ENCODE peak calls at places on chromosome 11, in eight cellular contexts. One of them, this sample, is unnamed.

GRCh38 chr11:14625804-14626203 is 17.8 kb upstream of the PDE3B start:
- DNase-seq in aorta: no peak
- DNase-seq in heart right ventricle: no peak
- DNase-seq in lower lobe of right lung: no peak
- DNase-seq in breast epithelium: no peak
- DNase-seq in ovary: no peak
- DNase-seq in K562: no peak
- DNase-seq in IMR-90: no peak
- DNase-seq in this sample: no peak

GRCh38 chr11:45233121-45233803 is 52.9 kb downstream of the SYT13 start:
- DNase-seq in heart right ventricle: peak; percentile 66
- DNase-seq in lower lobe of right lung: peak; percentile 74
- DNase-seq in IMR-90: peak; percentile 37
- DNase-seq in K562: peak; percentile 85
- DNase-seq in breast epithelium: no peak
- DNase-seq in ovary: peak; percentile 83
- DNase-seq in aorta: peak; percentile 87
- DNase-seq in this sample: peak; percentile 88

GRCh38 chr11:27296406-27296994 is 66.5 kb downstream of the CCDC34 start:
- DNase-seq in lower lobe of right lung: no peak
- DNase-seq in aorta: no peak
- DNase-seq in ovary: no peak
- DNase-seq in heart right ventricle: no peak
- DNase-seq in K562: peak; percentile 22
- DNase-seq in IMR-90: peak; percentile 70
- DNase-seq in breast epithelium: no peak
- DNase-seq in this sample: no peak

GRCh38 chr11:75474240-75474639 is 41.2 kb upstream of the KLHL35 start:
- DNase-seq in lower lobe of right lung: no peak
- DNase-seq in heart right ventricle: no peak
- DNase-seq in IMR-90: peak; percentile 20
- DNase-seq in aorta: no peak
- DNase-seq in breast epithelium: no peak
- DNase-seq in ovary: no peak
- DNase-seq in K562: no peak
- DNase-seq in this sample: no peak

GRCh38 chr11:117328414-117329010 is 858 bp downstream of the CEP164 start:
- DNase-seq in K562: peak; percentile 23
- DNase-seq in breast epithelium: no peak
- DNase-seq in lower lobe of right lung: no peak
- DNase-seq in heart right ventricle: peak; percentile 45
- DNase-seq in aorta: no peak
- DNase-seq in ovary: peak; percentile 51
- DNase-seq in IMR-90: peak; percentile 58
- DNase-seq in this sample: peak; percentile 53

GRCh38 chr11:74157169-74157568 is 13.6 kb downstream of the C2CD3 start:
- DNase-seq in K562: no peak
- DNase-seq in lower lobe of right lung: no peak
- DNase-seq in aorta: no peak
- DNase-seq in breast epithelium: no peak
- DNase-seq in IMR-90: peak; percentile 55
- DNase-seq in ovary: no peak
- DNase-seq in heart right ventricle: no peak
- DNase-seq in this sample: no peak

GRCh38 chr11:86202013-86202336 is 42.6 kb upstream of the EED start:
- DNase-seq in ovary: no peak
- DNase-seq in IMR-90: no peak
- DNase-seq in lower lobe of right lung: no peak
- DNase-seq in K562: no peak
- DNase-seq in heart right ventricle: no peak
- DNase-seq in aorta: no peak
- DNase-seq in breast epithelium: no peak
- DNase-seq in this sample: no peak

GRCh38 chr11:63939351-63939920 is 634 bp downstream of the NAA40 start:
- DNase-seq in K562: no peak
- DNase-seq in lower lobe of right lung: no peak
- DNase-seq in ovary: peak; percentile 44
- DNase-seq in heart right ventricle: no peak
- DNase-seq in aorta: no peak
- DNase-seq in IMR-90: no peak
- DNase-seq in breast epithelium: no peak
- DNase-seq in this sample: peak; percentile 49

DNA sequence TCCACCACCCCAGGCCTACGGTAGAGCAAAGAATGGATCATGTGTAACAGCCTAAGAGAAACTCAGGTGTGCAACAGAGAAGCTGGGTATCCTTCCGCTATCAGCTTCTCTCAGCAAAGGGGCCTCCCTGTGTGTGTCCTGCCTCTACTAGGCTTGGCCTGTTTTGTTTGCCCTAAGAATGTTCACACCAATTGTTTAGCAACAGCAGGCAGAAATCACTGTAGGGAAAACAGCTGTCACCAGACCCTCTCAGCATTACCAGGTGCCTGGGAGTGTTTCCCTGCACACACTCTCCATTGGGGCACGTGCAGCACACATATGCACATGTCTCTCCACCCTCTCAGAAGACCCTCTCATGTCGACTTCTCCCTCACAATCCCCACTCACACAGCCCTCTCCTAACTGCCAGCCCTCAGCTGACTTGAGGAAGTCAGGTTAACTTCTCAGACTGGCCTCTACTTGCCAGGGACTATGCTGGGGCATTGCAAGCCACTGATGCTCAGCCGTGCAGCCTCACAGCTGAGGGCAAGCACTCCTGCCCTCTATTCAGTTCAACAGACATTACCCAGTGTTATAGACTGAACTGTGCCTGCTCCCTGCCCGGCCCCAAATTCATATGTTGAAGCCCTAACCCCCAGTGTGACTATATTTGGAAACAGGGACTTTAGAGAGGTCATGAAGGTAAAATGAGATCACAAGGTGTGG is 97.6 kb downstream of the TRIM29 start:
- DNase-seq in IMR-90: no peak
- DNase-seq in aorta: no peak
- DNase-seq in lower lobe of right lung: no peak
- DNase-seq in breast epithelium: no peak
- DNase-seq in K562: no peak
- DNase-seq in heart right ventricle: no peak
- DNase-seq in ovary: no peak
- DNase-seq in this sample: no peak
- H3K4me3 ChIP-seq in IMR-90: no peak overlapping the region
- H3K4me3 ChIP-seq in aorta: no peak overlapping the region
- H3K4me3 ChIP-seq in lower lobe of right lung: no peak overlapping the region
- H3K4me3 ChIP-seq in breast epithelium: no peak overlapping the region
- H3K4me3 ChIP-seq in K562: no peak overlapping the region
- H3K4me3 ChIP-seq in heart right ventricle: no peak overlapping the region
- H3K4me3 ChIP-seq in ovary: no peak overlapping the region
- H3K4me3 ChIP-seq in this sample: no peak overlapping the region

GRCh38 chr11:296976-297665 is 2.2 kb downstream of the IFITM5 start:
- DNase-seq in IMR-90: no peak
- DNase-seq in breast epithelium: no peak
- DNase-seq in K562: no peak
- DNase-seq in aorta: peak; percentile 71
- DNase-seq in ovary: no peak
- DNase-seq in lower lobe of right lung: no peak
- DNase-seq in heart right ventricle: no peak
- DNase-seq in this sample: peak; percentile 55

GRCh38 chr11:296206-296975 is 2.9 kb downstream of the IFITM5 start:
- DNase-seq in ovary: no peak
- DNase-seq in K562: no peak
- DNase-seq in IMR-90: no peak
- DNase-seq in breast epithelium: no peak
- DNase-seq in lower lobe of right lung: peak; percentile 42
- DNase-seq in heart right ventricle: no peak
- DNase-seq in aorta: peak; percentile 52
- DNase-seq in this sample: peak; percentile 52

GRCh38 chr11:293852-294661 is 5.1 kb downstream of the PGGHG start:
- DNase-seq in K562: no peak
- DNase-seq in ovary: no peak
- DNase-seq in lower lobe of right lung: no peak
- DNase-seq in breast epithelium: no peak
- DNase-seq in aorta: peak; percentile 72
- DNase-seq in IMR-90: no peak
- DNase-seq in heart right ventricle: no peak
- DNase-seq in this sample: peak; percentile 50

GRCh38 chr11:294795-295194 is 4.5 kb downstream of the IFITM5 start:
- DNase-seq in IMR-90: no peak
- DNase-seq in breast epithelium: no peak
- DNase-seq in K562: no peak
- DNase-seq in lower lobe of right lung: no peak
- DNase-seq in heart right ventricle: no peak
- DNase-seq in aorta: peak; percentile 74
- DNase-seq in ovary: no peak
- DNase-seq in this sample: no peak

DNA sequence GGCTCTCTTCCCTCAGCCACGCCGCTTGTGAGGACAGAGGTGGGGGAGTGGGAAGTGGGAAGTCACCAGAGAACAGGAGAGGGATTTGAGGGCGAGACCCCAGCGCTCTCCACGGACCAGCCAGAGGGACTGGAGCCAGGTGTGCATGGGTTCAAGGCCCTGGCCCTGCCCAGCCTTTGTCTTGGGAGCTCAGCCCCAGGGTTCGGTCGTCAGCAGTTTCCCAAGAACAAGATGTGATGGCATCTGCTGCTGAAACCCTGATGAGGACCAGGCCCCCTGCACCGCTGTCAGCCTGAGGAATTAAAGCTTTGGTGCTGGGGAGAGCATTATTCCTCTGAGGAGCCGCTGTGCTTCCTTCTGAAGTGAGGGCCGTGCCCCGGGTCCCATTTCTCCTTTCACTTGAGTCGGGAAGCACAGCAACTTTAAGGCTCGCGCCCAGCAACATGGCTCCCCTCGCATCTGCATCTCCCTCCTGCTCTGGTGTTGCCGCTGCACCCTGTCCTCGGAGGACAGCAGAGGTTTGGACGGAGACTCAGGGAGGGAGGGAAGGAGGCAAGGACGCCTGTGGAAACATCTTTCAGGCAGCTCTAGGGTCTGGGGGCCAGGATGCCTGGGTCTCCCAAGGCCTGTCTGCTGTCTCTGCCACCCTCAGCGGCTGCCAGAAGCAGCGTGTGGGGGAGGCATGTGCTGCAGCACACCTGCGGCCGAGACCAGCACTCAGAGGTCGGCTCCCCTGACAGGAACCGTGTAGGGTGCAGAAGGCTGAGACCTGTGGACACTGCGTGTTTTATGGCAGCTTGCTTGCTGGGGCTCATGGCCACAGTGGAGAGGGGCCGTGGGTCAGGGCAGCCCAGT is 3.7 kb downstream of the IFITM5 start:
- DNase-seq in heart right ventricle: no peak
- DNase-seq in lower lobe of right lung: peak; percentile 43
- DNase-seq in IMR-90: no peak
- DNase-seq in ovary: no peak
- DNase-seq in breast epithelium: no peak
- DNase-seq in aorta: peak; percentile 62
- DNase-seq in K562: no peak
- DNase-seq in this sample: peak; percentile 47
- H3K4me1 ChIP-seq in heart right ventricle: peaks cover 9% of the 10 kb centered on the region
- H3K4me1 ChIP-seq in lower lobe of right lung: peaks cover 13% of the 10 kb centered on the region
- H3K4me1 ChIP-seq in IMR-90: no peaks in the 10 kb centered on the region
- H3K4me1 ChIP-seq in ovary: no peaks in the 10 kb centered on the region
- H3K4me1 ChIP-seq in breast epithelium: no peaks in the 10 kb centered on the region
- H3K4me1 ChIP-seq in aorta: no peaks in the 10 kb centered on the region
- H3K4me1 ChIP-seq in K562: peaks cover 19% of the 10 kb centered on the region
- H3K4me1 ChIP-seq in this sample: no peaks in the 10 kb centered on the region

GRCh38 chr11:132944557-132944920 is 587.8 kb downstream of the OPCML start:
- DNase-seq in lower lobe of right lung: no peak
- DNase-seq in IMR-90: no peak
- DNase-seq in ovary: no peak
- DNase-seq in aorta: no peak
- DNase-seq in K562: no peak
- DNase-seq in heart right ventricle: no peak
- DNase-seq in breast epithelium: no peak
- DNase-seq in this sample: no peak

GRCh38 chr11:132943737-132944556 is 588.4 kb downstream of the OPCML start:
- DNase-seq in heart right ventricle: no peak
- DNase-seq in K562: no peak
- DNase-seq in breast epithelium: no peak
- DNase-seq in lower lobe of right lung: no peak
- DNase-seq in aorta: no peak
- DNase-seq in IMR-90: no peak
- DNase-seq in ovary: no peak
- DNase-seq in this sample: no peak

GRCh38 chr11:132942611-132943324 is 589.5 kb downstream of the OPCML start:
- DNase-seq in K562: no peak
- DNase-seq in aorta: no peak
- DNase-seq in IMR-90: no peak
- DNase-seq in ovary: no peak
- DNase-seq in breast epithelium: no peak
- DNase-seq in lower lobe of right lung: no peak
- DNase-seq in heart right ventricle: no peak
- DNase-seq in this sample: no peak

GRCh38 chr11:132941761-132942160 is 590.5 kb downstream of the OPCML start:
- DNase-seq in ovary: no peak
- DNase-seq in K562: no peak
- DNase-seq in aorta: no peak
- DNase-seq in breast epithelium: no peak
- DNase-seq in heart right ventricle: no peak
- DNase-seq in lower lobe of right lung: no peak
- DNase-seq in IMR-90: no peak
- DNase-seq in this sample: no peak

DNA sequence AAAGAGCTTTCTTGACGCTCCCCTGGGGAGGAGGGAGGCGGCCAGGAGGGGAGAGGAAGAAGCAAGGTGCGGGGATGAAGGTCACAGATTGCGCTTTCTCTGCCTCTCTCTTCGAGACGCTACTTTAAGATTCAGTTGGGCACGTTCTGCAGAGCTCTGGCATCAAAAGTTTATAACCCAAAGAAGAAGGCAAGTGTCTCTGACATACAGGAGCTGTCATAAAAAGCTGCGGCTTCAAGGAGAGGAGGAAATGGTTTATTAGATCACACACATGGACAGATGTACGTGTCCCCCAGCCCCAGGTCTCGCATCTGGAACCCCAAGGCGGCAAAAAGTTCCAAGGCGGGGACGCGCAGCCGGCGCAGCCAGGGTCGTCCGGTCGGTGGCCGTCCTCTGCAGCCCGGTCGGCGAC is 589.0 kb downstream of the OPCML start:
- DNase-seq in heart right ventricle: no peak
- DNase-seq in IMR-90: no peak
- DNase-seq in breast epithelium: no peak
- DNase-seq in K562: no peak
- DNase-seq in aorta: no peak
- DNase-seq in lower lobe of right lung: no peak
- DNase-seq in ovary: no peak
- DNase-seq in this sample: no peak
- H3K4me3 ChIP-seq in heart right ventricle: peak overlapping the region; percentile 21
- H3K4me3 ChIP-seq in IMR-90: peak overlapping the region; percentile 53
- H3K4me3 ChIP-seq in breast epithelium: peak overlapping the region; percentile 60
- H3K4me3 ChIP-seq in K562: no peak overlapping the region
- H3K4me3 ChIP-seq in aorta: no peak overlapping the region
- H3K4me3 ChIP-seq in lower lobe of right lung: no peak overlapping the region
- H3K4me3 ChIP-seq in ovary: no peak overlapping the region
- H3K4me3 ChIP-seq in this sample: peak overlapping the region; percentile 59

DNA sequence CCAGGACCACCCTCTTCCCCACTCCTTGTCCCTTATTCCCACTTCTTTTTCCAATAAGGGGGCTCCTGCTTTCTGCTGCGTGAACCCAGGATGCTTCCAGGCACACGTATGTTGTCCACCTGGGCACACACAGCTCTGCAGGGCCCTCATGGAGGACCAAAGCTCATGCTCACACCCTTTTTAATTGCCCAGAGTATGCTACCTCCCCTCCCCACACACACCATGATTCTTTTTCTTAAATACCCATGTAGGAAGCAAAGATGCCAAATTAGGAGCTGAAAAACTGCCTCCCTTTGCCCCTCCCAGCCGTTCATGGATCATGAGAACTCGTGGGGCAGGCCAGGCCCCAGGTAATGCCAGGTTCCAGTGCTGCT is 5.1 kb downstream of the NECTIN1 start:
- DNase-seq in K562: no peak
- DNase-seq in heart right ventricle: no peak
- DNase-seq in ovary: no peak
- DNase-seq in breast epithelium: no peak
- DNase-seq in aorta: no peak
- DNase-seq in lower lobe of right lung: no peak
- DNase-seq in IMR-90: no peak
- DNase-seq in this sample: no peak
- H3K4me1 ChIP-seq in K562: no peaks in the 10 kb centered on the region
- H3K4me1 ChIP-seq in heart right ventricle: peaks cover 26% of the 10 kb centered on the region
- H3K4me1 ChIP-seq in ovary: peaks cover 8% of the 10 kb centered on the region
- H3K4me1 ChIP-seq in breast epithelium: peaks cover 15% of the 10 kb centered on the region
- H3K4me1 ChIP-seq in aorta: no peaks in the 10 kb centered on the region
- H3K4me1 ChIP-seq in lower lobe of right lung: peaks cover 20% of the 10 kb centered on the region
- H3K4me1 ChIP-seq in IMR-90: peaks cover 4% of the 10 kb centered on the region
- H3K4me1 ChIP-seq in this sample: no peaks in the 10 kb centered on the region

This sample was measured in right cardiac atrium.